ENCODE peak calls at places on chromosome 11, in four cellular contexts. F is H9, N is neuronal stem cell, G is IMR-90. R is an unnamed sample.

GRCh38 chr11:124070906-124071621 is 29.9 kb upstream of the OR10G7 start:
- DNase-seq in N (peak; percentile 75), G (peak; percentile 78), F (peak; percentile 76), R (peak; percentile 80)

GRCh38 chr11:762421-763072 is 14.7 kb downstream of the GATD1 start:
- DNase-seq in G (peak; percentile 74), F (peak; percentile 70), N (no peak), R (peak; percentile 75)

GRCh38 chr11:87007938-87008337 is 29.8 kb upstream of the TMEM135 start:
- DNase-seq in N (no peak), F (no peak), G (peak; percentile 55), R (no peak)

GRCh38 chr11:113977071-113977490 is 2.2 kb downstream of the HTR3A start:
- DNase-seq in N (no peak), G (no peak), F (no peak), R (no peak)

GRCh38 chr11:128772814-128773213 is 78.9 kb downstream of the FLI1 start:
- DNase-seq in N (no peak), F (no peak), G (no peak), R (no peak)

GRCh38 chr11:34656062-34656720 is 35.3 kb downstream of the EHF start:
- DNase-seq in F (no peak), N (no peak), G (peak; percentile 28), R (peak; percentile 26)

GRCh38 chr11:76878014-76878413 is 17.3 kb downstream of the ACER3 start:
- DNase-seq in N (no peak), F (no peak), G (no peak), R (no peak)

GRCh38 chr11:79536155-79536917 is 95.5 kb upstream of the TENM4 start:
- DNase-seq in F (no peak), N (no peak), G (no peak), R (no peak)

GRCh38 chr11:122984186-122985011 is 2.8 kb upstream of the BSX start:
- DNase-seq in G (no peak), N (peak; percentile 35), F (peak; percentile 71), R (peak; percentile 29)

GRCh38 chr11:36510567-36511020 is 522 bp upstream of the TRAF6 start:
- DNase-seq in N (no peak), F (no peak), G (peak; percentile 32), R (no peak)

GRCh38 chr11:113477321-113477720 is 2.1 kb upstream of the DRD2 start:
- DNase-seq in N (no peak), G (no peak), F (peak; percentile 63), R (no peak)

GRCh38 chr11:97860237-97860636 is 1160.5 kb upstream of the CNTN5 start:
- DNase-seq in F (no peak), N (no peak), G (no peak), R (no peak)

GRCh38 chr11:66133216-66133775 is 63.2 kb downstream of the PACS1 start:
- DNase-seq in G (no peak), N (no peak), F (no peak), R (no peak)

GRCh38 chr11:2898366-2899079 is 12.9 kb upstream of the CDKN1C start:
- DNase-seq in F (no peak), G (peak; percentile 94), N (no peak), R (peak; percentile 96)

GRCh38 chr11:9002920-9003572 is 755 bp downstream of the NRIP3 start:
- DNase-seq in F (no peak), G (no peak), N (no peak), R (no peak)

GRCh38 chr11:27754035-27755017 is 54.1 kb upstream of the BDNF start:
- DNase-seq in G (peak; percentile 75), N (no peak), F (no peak), R (peak; percentile 71)

GRCh38 chr11:117395476-117395875 is 67.8 kb downstream of the CEP164 start:
- DNase-seq in G (no peak), F (no peak), N (no peak), R (no peak)

GRCh38 chr11:10651579-10652361 is 41.8 kb downstream of the IRAG1 start:
- DNase-seq in F (no peak), N (no peak), G (no peak), R (peak; percentile 67)

GRCh38 chr11:77471520-77472234 is 2.2 kb downstream of the PAK1 start:
- DNase-seq in F (no peak), N (no peak), G (no peak), R (no peak)

GRCh38 chr11:119863811-119864601 is 135.0 kb upstream of the NECTIN1 start:
- DNase-seq in N (no peak), F (peak; percentile 55), G (no peak), R (no peak)

GRCh38 chr11:44446996-44447771 is 118.3 kb upstream of the CD82 start:
- DNase-seq in G (no peak), N (no peak), F (no peak), R (no peak)

GRCh38 chr11:57778318-57779037 is 16.9 kb downstream of the CTNND1 start:
- DNase-seq in N (peak; percentile 87), G (peak; percentile 98), F (peak; percentile 92), R (peak; percentile 98)

GRCh38 chr11:130121430-130121978 is 38.1 kb upstream of the ST14 start:
- DNase-seq in N (no peak), F (no peak), G (peak; percentile 81), R (peak; percentile 43)

GRCh38 chr11:42311504-42311903 is 852.1 kb upstream of the LRRC4C start:
- DNase-seq in G (no peak), N (no peak), F (no peak), R (no peak)

GRCh38 chr11:111476366-111476765 is 35.8 kb downstream of the BTG4 start:
- DNase-seq in G (peak; percentile 16), N (no peak), F (no peak), R (no peak)

GRCh38 chr11:77175021-77175842 is 47.2 kb downstream of the MYO7A start:
- DNase-seq in F (no peak), N (no peak), G (no peak), R (no peak)

GRCh38 chr11:67213251-67213650 is 53.0 kb upstream of the GRK2 start:
- DNase-seq in G (no peak), F (no peak), N (no peak), R (no peak)

GRCh38 chr11:61090092-61090491 is 12.2 kb upstream of the CD5 start:
- DNase-seq in N (no peak), G (no peak), F (no peak), R (no peak)

GRCh38 chr11:3037041-3037944 is 19.9 kb downstream of the CARS1 start:
- DNase-seq in G (peak; percentile 61), N (peak; percentile 83), F (peak; percentile 84), R (peak; percentile 82)

GRCh38 chr11:76096552-76096951 is 109.8 kb downstream of the WNT11 start:
- DNase-seq in N (no peak), G (no peak), F (no peak), R (no peak)

GRCh38 chr11:3849297-3849874 is 6.1 kb upstream of the STIM1 start:
- DNase-seq in N (peak; percentile 46), F (no peak), G (peak; percentile 41), R (peak; percentile 63)

GRCh38 chr11:75532200-75532972 is 6.6 kb upstream of the GDPD5 start:
- DNase-seq in G (peak; percentile 41), N (peak; percentile 84), F (peak; percentile 85), R (peak; percentile 61)

GRCh38 chr11:118129475-118130196 is 23.0 kb downstream of the SCN4B start:
- DNase-seq in N (no peak), F (no peak), G (no peak), R (no peak)

GRCh38 chr11:19995131-19995530 is 165.1 kb downstream of the DBX1 start:
- DNase-seq in N (no peak), G (peak; percentile 97), F (no peak), R (peak; percentile 97)

DNA sequence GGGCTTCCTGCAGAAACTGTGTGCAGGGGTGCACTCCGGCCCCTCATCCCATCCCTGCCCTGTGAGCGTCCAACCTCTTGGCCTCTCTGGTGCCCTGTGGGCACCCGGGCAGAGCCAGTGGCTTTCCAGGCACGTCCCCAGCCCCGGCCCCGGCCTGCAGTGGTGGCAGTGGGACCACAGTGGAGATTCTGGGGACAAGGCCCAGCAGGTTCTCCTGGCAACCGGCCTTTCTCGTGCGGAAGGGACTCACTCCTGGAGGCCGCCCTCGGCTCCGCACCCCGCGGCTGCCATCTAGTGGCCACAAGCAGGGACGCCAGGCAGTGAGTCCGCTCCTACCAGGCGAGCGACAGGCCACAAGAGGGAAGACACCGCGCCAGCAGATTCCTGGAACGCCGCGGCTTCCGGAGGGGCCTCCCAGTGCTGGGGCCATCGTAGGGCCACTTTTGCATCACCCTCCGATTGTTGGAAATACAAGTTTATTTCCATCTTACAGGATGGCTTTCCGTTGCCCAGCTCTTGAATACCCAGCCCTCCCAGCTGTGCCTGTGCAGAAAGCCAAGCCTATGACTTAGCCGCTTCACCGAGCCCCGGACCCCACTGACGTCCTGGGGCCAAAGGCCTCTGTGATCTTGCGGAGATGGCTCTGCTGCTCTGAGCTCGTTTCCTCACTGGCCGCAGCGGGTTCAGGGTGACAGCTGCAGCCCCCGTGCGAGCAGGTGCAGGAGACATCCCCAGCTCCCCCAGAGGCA is 357.3 kb downstream of the CTTN start:
- DNase-seq in G (peak; percentile 46), N (peak; percentile 77), F (peak; percentile 91), R (peak; percentile 70)
- H2BK15ac ChIP-seq in G (no peak overlapping the region), N (peak overlapping the region; percentile 99), F (no peak overlapping the region), R (no peak overlapping the region)

GRCh38 chr11:64263947-64264317 is 12.6 kb downstream of the PLCB3 start:
- DNase-seq in F (no peak), G (no peak), N (no peak), R (no peak)
- H2BK5ac ChIP-seq in F (no peak overlapping the region), G (no peak overlapping the region), N (peak overlapping the region; percentile 82), R (no peak overlapping the region)

DNA sequence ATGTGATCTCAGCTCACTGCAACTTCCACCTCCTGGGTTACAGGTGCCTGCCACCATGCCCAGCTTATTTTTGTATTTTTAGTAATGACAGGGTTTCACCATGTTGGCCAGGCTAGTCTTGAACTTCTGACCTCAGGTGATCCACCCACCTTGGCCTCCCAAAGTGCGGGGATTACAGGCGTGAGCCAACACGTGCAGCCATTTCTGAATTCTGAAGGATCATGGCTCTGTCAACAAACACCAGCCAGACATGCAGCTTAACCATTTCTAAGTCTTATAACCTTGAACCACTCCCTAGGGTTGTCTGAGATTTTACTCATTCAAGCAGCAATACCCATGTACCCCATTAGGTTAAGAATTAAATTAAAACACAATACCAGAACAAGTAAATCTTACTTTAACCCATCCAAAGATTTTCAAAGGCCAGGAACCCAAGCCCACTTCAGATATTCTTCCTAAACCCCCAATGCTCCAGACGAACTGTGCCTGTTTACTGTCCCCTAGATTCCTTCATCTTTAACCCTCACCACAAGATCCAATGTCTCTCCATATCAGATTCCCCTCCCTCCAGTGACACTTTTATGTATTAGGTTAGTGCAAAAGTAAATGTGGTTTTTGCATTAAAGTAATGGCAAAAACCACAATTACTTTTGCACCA is 4.0 kb downstream of the RPS13 start:
- DNase-seq in G (no peak), F (no peak), N (no peak), R (no peak)
- H2BK15ac ChIP-seq in G (no peak overlapping the region), F (no peak overlapping the region), N (no peak overlapping the region), R (no peak overlapping the region)

DNA sequence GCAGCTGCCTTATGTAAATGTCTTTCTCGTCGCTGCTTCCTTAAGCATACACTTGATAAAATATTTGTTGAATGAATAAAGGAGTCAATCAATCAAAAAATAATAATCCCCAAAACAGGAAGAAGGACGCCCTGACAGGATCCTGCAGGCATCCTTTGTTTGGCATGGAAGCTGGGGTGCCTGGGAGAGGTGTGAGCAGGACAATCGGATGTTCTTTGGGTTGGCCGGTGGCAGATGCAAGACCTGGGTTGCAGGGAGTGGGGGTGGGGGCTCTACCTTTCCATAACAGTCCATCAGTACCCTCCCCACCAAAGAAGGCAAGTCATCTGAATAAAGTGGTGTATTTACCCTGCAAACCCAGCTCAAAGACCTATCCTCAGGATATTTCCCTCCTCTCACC is 1.4 kb upstream of the SHANK2 start:
- DNase-seq in F (no peak), N (no peak), G (no peak), R (no peak)
- H2BK5ac ChIP-seq in F (no peak overlapping the region), N (no peak overlapping the region), G (peak overlapping the region; percentile 69), R (no peak overlapping the region)